ENCODE peak calls at places on chromosomes 5 and 9, in four cellular contexts. U is CD4-positive, alpha-beta memory T cell; W is IMR-90; V is mammary epithelial cell. B is an unnamed sample.

GRCh38 chr9:133464638-133465037 is 4.9 kb downstream of the CACFD1 start:
- DNase-seq in U (no peak), W (no peak), V (no peak), B (no peak)

GRCh38 chr5:129852747-129853352 is 51.4 kb upstream of the CHSY3 start:
- DNase-seq in U (peak; percentile 45), W (peak; percentile 55), V (peak; percentile 52), B (peak; percentile 63)

GRCh38 chr9:114413909-114414308 is 26.1 kb upstream of the AKNA start:
- DNase-seq in U (no peak), W (peak; percentile 88), V (no peak), B (peak; percentile 43)

GRCh38 chr5:151153300-151153699 is 4.3 kb downstream of the ANXA6 start:
- DNase-seq in U (no peak), W (no peak), V (no peak), B (no peak)

GRCh38 chr9:85940832-85941616 is at the start of gene NAA35:
- DNase-seq in U (peak; percentile 99), W (peak; percentile 97), V (peak; percentile 98), B (peak; percentile 98)

GRCh38 chr9:96665789-96666188 is 10.7 kb upstream of the PRXL2C start:
- DNase-seq in U (no peak), W (no peak), V (no peak), B (no peak)

GRCh38 chr5:171415115-171415730 is 4.2 kb upstream of the FGF18 start:
- DNase-seq in U (no peak), W (peak; percentile 63), V (no peak), B (peak; percentile 75)

GRCh38 chr5:169385636-169386035 is 84.7 kb upstream of the SLIT3 start:
- DNase-seq in U (no peak), W (no peak), V (no peak), B (no peak)

GRCh38 chr9:35313911-35314310 is 152.1 kb downstream of the UNC13B start:
- DNase-seq in U (no peak), W (peak; percentile 29), V (no peak), B (no peak)

GRCh38 chr9:95261890-95262289 is 55.6 kb downstream of the FANCC start:
- DNase-seq in U (no peak), W (peak; percentile 72), V (no peak), B (no peak)

GRCh38 chr9:120611690-120612068 is 31.7 kb upstream of the CDK5RAP2 start:
- DNase-seq in U (no peak), W (no peak), V (no peak), B (no peak)

GRCh38 chr9:134839441-134840125 is 41.0 kb upstream of the FCN2 start:
- DNase-seq in U (no peak), W (no peak), V (no peak), B (no peak)

GRCh38 chr5:128081111-128081865 is 2.3 kb upstream of the SLC12A2 start:
- DNase-seq in U (no peak), W (no peak), V (no peak), B (no peak)
- H3K4me3 ChIP-seq in U (no peak overlapping the region), W (peak overlapping the region; percentile 89), V (peak overlapping the region; percentile 56), B (peak overlapping the region; percentile 95)

GRCh38 chr5:65969539-65970393 is 43.4 kb downstream of the ERBIN start:
- DNase-seq in U (no peak), W (no peak), V (no peak), B (no peak)

GRCh38 chr5:65967288-65968066 is 41.1 kb downstream of the ERBIN start:
- DNase-seq in U (no peak), W (peak; percentile 19), V (peak; percentile 76), B (no peak)

GRCh38 chr5:65971643-65972042 is 45.3 kb downstream of the ERBIN start:
- DNase-seq in U (no peak), W (no peak), V (no peak), B (no peak)

GRCh38 chr5:65970481-65971367 is 44.3 kb downstream of the ERBIN start:
- DNase-seq in U (no peak), W (no peak), V (no peak), B (no peak)
- H3K9me3 ChIP-seq in U (no peaks in the 10 kb centered on the region), W (no peaks in the 10 kb centered on the region), V (no peaks in the 10 kb centered on the region), B (no peaks in the 10 kb centered on the region)

GRCh38 chr5:173319610-173320100 is 8.6 kb downstream of the STC2 start:
- DNase-seq in U (no peak), W (no peak), V (no peak), B (no peak)

GRCh38 chr5:173323121-173323798 is 5.0 kb downstream of the STC2 start:
- DNase-seq in U (no peak), W (no peak), V (no peak), B (no peak)

GRCh38 chr5:173320259-173320658 is 8.0 kb downstream of the STC2 start:
- DNase-seq in U (no peak), W (no peak), V (no peak), B (no peak)

GRCh38 chr5:173323799-173324114 is 4.5 kb downstream of the STC2 start:
- DNase-seq in U (no peak), W (no peak), V (no peak), B (no peak)

DNA sequence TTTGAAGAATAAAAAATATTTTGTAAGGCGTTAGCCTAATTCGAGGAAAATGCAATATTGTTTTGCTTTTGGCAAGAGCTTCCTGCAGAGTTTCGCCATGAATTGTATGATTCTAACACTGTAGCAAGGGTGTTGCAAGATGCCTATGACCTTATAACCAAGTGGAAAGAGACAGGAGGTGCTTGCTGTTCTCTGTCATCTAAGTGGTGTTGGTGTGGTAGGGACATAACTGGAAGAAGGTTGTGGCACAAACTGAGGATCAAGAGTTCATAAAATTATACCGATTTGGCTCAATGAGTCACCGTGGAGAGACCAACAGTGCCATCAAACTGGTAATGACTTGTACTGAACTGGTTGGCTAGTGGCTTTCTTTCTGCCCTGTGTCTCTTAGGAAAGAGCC is 6.3 kb downstream of the STC2 start:
- DNase-seq in U (no peak), W (peak; percentile 40), V (no peak), B (no peak)
- H3K36me3 ChIP-seq in U (no peaks in the 10 kb centered on the region), W (peaks cover 81% of the 10 kb centered on the region), V (peaks cover 41% of the 10 kb centered on the region), B (peaks cover 97% of the 10 kb centered on the region)

DNA sequence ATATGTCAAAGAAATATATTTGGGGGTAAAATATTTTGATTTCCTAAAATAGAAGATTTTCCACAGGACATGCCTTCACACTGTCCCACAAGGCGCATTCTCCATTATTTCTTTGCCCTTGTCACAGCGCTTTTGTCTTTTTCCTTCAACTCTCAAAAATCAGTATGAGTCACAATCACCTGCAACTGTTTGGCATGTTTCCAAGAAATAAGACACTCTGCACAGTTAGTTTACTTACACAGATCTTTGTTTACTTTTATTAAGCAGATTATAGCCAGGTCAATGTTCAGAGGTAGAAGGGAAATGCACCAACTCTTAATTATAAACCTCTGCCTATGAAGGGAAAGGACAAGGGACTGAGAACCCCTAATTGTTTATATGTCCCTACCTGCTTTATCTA is 9.5 kb downstream of the CEMIP2 start:
- DNase-seq in U (no peak), W (peak; percentile 50), V (peak; percentile 67), B (no peak)
- H3K4me3 ChIP-seq in U (no peak overlapping the region), W (no peak overlapping the region), V (no peak overlapping the region), B (no peak overlapping the region)

B was measured in MG63.